ENCODE peak calls at places on chromosomes 2 and 18, in ten cellular contexts. B, A, W, E, C, X, K, I, O and U are unnamed samples.
A peak's percentile ranks its signal among the peaks of the same experiment; 100 is the strongest.

GRCh38 chr2:140509765-140510164 is 1621.1 kb downstream of the LRP1B start:
- DNase-seq in K (no peak), B (no peak), A (no peak), C (no peak), X (no peak), E (no peak), I (no peak), W (no peak), O (no peak), U (peak; percentile 24)

GRCh38 chr2:215907147-215907546 is 106.2 kb downstream of the MREG start:
- DNase-seq in E (no peak), O (no peak), K (no peak), B (no peak), A (no peak), X (no peak), W (no peak), I (no peak), C (no peak), U (no peak)

GRCh38 chr2:20930928-20931327 is 108.0 kb upstream of the LDAH start:
- DNase-seq in I (no peak), E (no peak), B (no peak), X (peak; percentile 3), C (no peak), O (no peak), W (no peak), A (peak; percentile 69), K (peak; percentile 2), U (no peak)

GRCh38 chr2:39620067-39620466 is 45.6 kb upstream of the TMEM178A start:
- DNase-seq in A (peak; percentile 88), E (peak; percentile 20), I (no peak), C (no peak), B (peak; percentile 43), K (peak; percentile 54), X (peak; percentile 94), O (peak; percentile 89), W (peak; percentile 26), U (peak; percentile 63)

GRCh38 chr2:177397501-177398289 is 5.1 kb downstream of the AGPS start:
- DNase-seq in O (peak; percentile 91), A (peak; percentile 64), B (no peak), X (peak; percentile 82), I (no peak), W (peak; percentile 35), E (no peak), K (peak; percentile 71), C (no peak), U (no peak)

GRCh38 chr2:6653281-6653750 is 212.4 kb downstream of the CMPK2 start:
- DNase-seq in A (no peak), B (no peak), O (no peak), C (no peak), K (no peak), W (no peak), E (no peak), X (no peak), I (no peak), U (no peak)

GRCh38 chr2:40329739-40330047 is 122.2 kb downstream of the SLC8A1 start:
- DNase-seq in B (no peak), E (no peak), A (no peak), I (no peak), K (no peak), W (no peak), O (no peak), C (no peak), X (no peak), U (no peak)

GRCh38 chr2:176984987-176985386 is 227.6 kb upstream of the HNRNPA3 start:
- DNase-seq in I (no peak), E (no peak), K (no peak), C (no peak), X (no peak), A (no peak), W (no peak), O (no peak), B (no peak), U (no peak)

GRCh38 chr2:217216982-217217381 is 357.1 kb upstream of the TNP1 start:
- DNase-seq in E (no peak), A (no peak), C (no peak), B (no peak), I (no peak), X (no peak), W (no peak), K (no peak), O (no peak), U (no peak)

GRCh38 chr2:231886071-231886681 is 40.0 kb downstream of the NPPC start:
- DNase-seq in E (no peak), K (no peak), W (no peak), B (no peak), C (no peak), A (no peak), X (no peak), I (no peak), O (no peak), U (no peak)

GRCh38 chr2:73728711-73729110 is 8.4 kb downstream of the TPRKB start:
- DNase-seq in W (no peak), O (no peak), C (no peak), B (no peak), A (no peak), K (no peak), E (no peak), I (no peak), X (no peak), U (no peak)

GRCh38 chr18:51082571-51083264 is 52.7 kb downstream of the SMAD4 start:
- DNase-seq in I (no peak), A (peak; percentile 29), K (no peak), E (no peak), O (no peak), X (peak; percentile 15), C (no peak), W (no peak), B (no peak), U (no peak)

GRCh38 chr18:73785276-73785675 is 362.4 kb downstream of the FBXO15 start:
- DNase-seq in I (no peak), A (no peak), K (no peak), W (no peak), X (peak; percentile 70), O (peak; percentile 56), B (no peak), C (no peak), E (no peak), U (no peak)

GRCh38 chr18:12121175-12122095 is 27.8 kb downstream of the ANKRD62 start:
- DNase-seq in E (peak; percentile 15), I (no peak), W (no peak), X (peak; percentile 11), K (no peak), B (no peak), O (peak; percentile 5), A (peak; percentile 7), C (no peak), U (no peak)

GRCh38 chr18:47263828-47264314 is 12.4 kb upstream of the SKOR2 start:
- DNase-seq in A (no peak), B (no peak), X (no peak), I (no peak), C (no peak), W (no peak), K (no peak), O (no peak), E (no peak), U (no peak)

GRCh38 chr18:50410894-50411293 is 36.0 kb downstream of the SKA1 start:
- DNase-seq in C (no peak), I (no peak), K (no peak), A (peak; percentile 26), W (no peak), E (no peak), B (no peak), X (peak; percentile 73), O (peak; percentile 56), U (no peak)

DNA sequence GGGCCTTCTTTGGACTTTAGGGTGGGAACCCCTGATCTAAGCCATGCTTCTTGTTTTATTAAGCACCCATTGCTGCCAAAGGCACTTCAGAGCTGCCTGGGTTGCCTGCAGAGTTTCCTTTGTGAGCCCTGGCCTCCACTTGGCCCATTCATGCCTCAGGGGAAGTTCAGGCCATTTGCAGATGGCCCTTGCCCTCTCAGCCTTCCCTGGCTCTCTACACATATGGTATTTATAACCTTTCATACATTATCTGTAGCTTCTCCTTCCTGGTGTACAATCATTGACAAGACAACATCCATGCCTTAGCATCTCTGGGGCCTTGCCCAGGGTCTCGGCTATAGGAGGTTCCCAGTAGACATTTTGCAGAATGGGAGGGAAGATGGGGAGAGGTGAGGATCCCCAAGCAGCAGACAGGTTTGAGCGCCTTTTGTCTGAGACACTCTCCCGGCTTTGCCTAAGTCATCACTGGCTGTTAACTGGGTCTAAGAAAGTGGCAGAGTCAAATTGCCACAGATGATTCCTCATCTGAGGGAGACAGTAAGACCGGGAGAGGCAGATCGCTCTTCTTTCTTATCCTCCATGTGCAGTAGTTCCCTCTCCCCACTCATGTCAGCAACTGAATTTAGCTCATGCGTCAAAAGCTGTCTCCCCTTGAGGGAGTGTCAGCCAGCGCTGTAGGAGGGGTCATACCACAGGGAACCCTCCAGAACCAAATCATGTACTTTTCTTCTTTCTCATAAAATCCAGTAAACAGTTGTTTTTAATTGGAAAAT is 2.7 kb downstream of the EHD3 start:
- DNase-seq in A (no peak), K (no peak), O (no peak), X (no peak), B (no peak), E (no peak), I (no peak), W (no peak), C (no peak), U (no peak)
- H3K4me3 ChIP-seq in A (no peak overlapping the region), K (peak overlapping the region; percentile 71), O (no peak overlapping the region), X (no peak overlapping the region), B (peak overlapping the region; percentile 81), E (no peak overlapping the region), I (no peak overlapping the region), W (no peak overlapping the region), C (no peak overlapping the region), U (no peak overlapping the region)

DNA sequence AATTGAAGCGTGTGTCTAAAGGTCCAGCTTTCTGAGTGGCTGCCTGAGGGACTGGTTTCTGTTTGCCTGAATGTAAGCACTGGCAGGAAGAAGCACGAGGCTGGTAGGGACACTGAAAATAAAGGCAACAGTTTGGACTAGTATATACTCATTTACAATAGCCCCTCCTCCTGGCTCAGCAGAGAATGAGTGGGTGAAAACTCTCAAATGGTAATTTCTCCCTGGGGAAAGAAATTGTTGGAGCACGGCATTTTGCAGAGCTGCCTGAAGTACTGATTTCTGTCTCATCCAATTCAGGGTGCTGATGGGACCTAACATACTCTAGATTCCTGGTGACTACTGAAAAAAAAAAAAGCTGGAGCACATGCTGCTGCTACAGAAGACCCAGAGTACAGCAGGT is 17.3 kb upstream of the SPP2 start:
- DNase-seq in B (no peak), C (no peak), O (peak; percentile 4), A (no peak), W (no peak), I (no peak), X (no peak), E (no peak), K (no peak), U (no peak)
- TF ChIP-seq CTCF in B (no peak), C (no peak), O (no peak), A (peak; percentile 8), W (no peak), I (no peak), X (no peak), E (no peak), K (no peak), U (no peak)

GRCh38 chr2:43774617-43775016 is 778 bp downstream of the DYNC2LI1 start:
- DNase-seq in E (no peak), W (no peak), I (no peak), A (no peak), B (no peak), O (no peak), C (no peak), X (no peak), K (no peak), U (no peak)
- H3K4me3 ChIP-seq in E (peak overlapping the region; percentile 61), W (peak overlapping the region; percentile 54), I (peak overlapping the region; percentile 97), A (peak overlapping the region; percentile 84), B (peak overlapping the region; percentile 81), O (peak overlapping the region; percentile 73), C (peak overlapping the region; percentile 60), X (peak overlapping the region; percentile 76), K (peak overlapping the region; percentile 81), U (peak overlapping the region; percentile 72)

GRCh38 chr18:34224423-34225217 is at the start of gene NOL4:
- DNase-seq in O (no peak), I (no peak), K (no peak), B (no peak), A (no peak), E (no peak), X (peak; percentile 0), W (peak; percentile 71), C (no peak), U (peak; percentile 56)
- TF ChIP-seq CTCF in O (peak; percentile 18), I (no peak), K (peak; percentile 6), B (peak; percentile 41), A (peak; percentile 56), E (no peak), X (no peak), W (peak; percentile 34), C (peak; percentile 15), U (peak; percentile 13)